ENCODE peak calls at places on chromosomes 4 and X, in seven cellular contexts. C is psoas muscle, X is heart right ventricle, V is mammary epithelial cell, Z is A549, I is right atrium auricular region, L is left ventricle myocardium inferior. O is an unnamed sample.

GRCh38 chr4:2036866-2037265 is 22.3 kb upstream of the NAT8L start:
- DNase-seq in C (no peak), I (no peak), L (no peak), Z (no peak), X (no peak), V (no peak), O (no peak)

GRCh38 chr4:91298156-91298700 is 1005.5 kb upstream of the GRID2 start:
- DNase-seq in I (no peak), L (no peak), X (no peak), Z (no peak), V (no peak), C (no peak), O (no peak)

GRCh38 chr4:153472122-153473037 is 6.2 kb downstream of the TMEM131L start:
- DNase-seq in I (no peak), Z (no peak), C (no peak), V (no peak), X (no peak), L (no peak), O (no peak)

GRCh38 chr4:84597450-84597849 is 14.5 kb downstream of the CDS1 start:
- DNase-seq in Z (no peak), V (peak; percentile 83), L (no peak), C (no peak), X (no peak), I (no peak), O (no peak)

GRCh38 chr4:169975131-169975836 is 50.9 kb downstream of the MFAP3L start:
- DNase-seq in V (no peak), Z (no peak), L (no peak), C (no peak), X (no peak), I (no peak), O (no peak)

GRCh38 chr4:124184767-124185166 is 527.8 kb downstream of the ANKRD50 start:
- DNase-seq in L (no peak), I (no peak), C (no peak), V (no peak), Z (no peak), X (no peak), O (no peak)

GRCh38 chr4:176333076-176333475 is 13.3 kb downstream of the SPCS3 start:
- DNase-seq in X (no peak), L (no peak), V (no peak), C (no peak), Z (no peak), I (no peak), O (no peak)

GRCh38 chr4:176642472-176642871 is 150.2 kb downstream of the VEGFC start:
- DNase-seq in V (no peak), I (no peak), C (no peak), X (no peak), L (no peak), Z (peak; percentile 17), O (no peak)

GRCh38 chrX:65677954-65678469 is 10.6 kb downstream of the MSN start:
- DNase-seq in L (no peak), X (peak; percentile 76), Z (peak; percentile 71), V (peak; percentile 79), I (peak; percentile 71), C (no peak), O (peak; percentile 85)

GRCh38 chr4:105186701-105187158 is 40.1 kb downstream of the TET2 start:
- DNase-seq in I (no peak), V (peak; percentile 58), Z (no peak), C (peak; percentile 38), X (no peak), L (peak; percentile 24), O (no peak)

GRCh38 chrX:85611926-85612325 is 232.5 kb upstream of the POF1B start:
- DNase-seq in I (no peak), L (no peak), Z (peak; percentile 5), X (no peak), C (no peak), V (peak; percentile 1), O (no peak)

GRCh38 chr4:25223770-25224375 is 10.0 kb upstream of the PI4K2B start:
- DNase-seq in C (no peak), Z (peak; percentile 61), I (no peak), V (peak; percentile 40), L (no peak), X (no peak), O (no peak)

GRCh38 chr4:17030543-17030942 is 132.1 kb upstream of the LDB2 start:
- DNase-seq in I (no peak), L (no peak), C (no peak), Z (peak; percentile 25), V (peak; percentile 17), X (no peak), O (no peak)
- H3K27ac ChIP-seq in I (no peak overlapping the region), L (no peak overlapping the region), C (no peak overlapping the region), Z (no peak overlapping the region), V (peak overlapping the region; percentile 74), X (no peak overlapping the region), O (no peak overlapping the region)

GRCh38 chrX:78753571-78753970 is 6.1 kb downstream of the LPAR4 start:
- DNase-seq in X (no peak), I (no peak), Z (no peak), V (no peak), C (no peak), L (no peak), O (no peak)
- H3K4me1 ChIP-seq in X (no peaks in the 10 kb centered on the region), I (no peaks in the 10 kb centered on the region), Z (no peaks in the 10 kb centered on the region), V (no peaks in the 10 kb centered on the region), C (no peaks in the 10 kb centered on the region), L (no peaks in the 10 kb centered on the region), O (no peaks in the 10 kb centered on the region)

DNA sequence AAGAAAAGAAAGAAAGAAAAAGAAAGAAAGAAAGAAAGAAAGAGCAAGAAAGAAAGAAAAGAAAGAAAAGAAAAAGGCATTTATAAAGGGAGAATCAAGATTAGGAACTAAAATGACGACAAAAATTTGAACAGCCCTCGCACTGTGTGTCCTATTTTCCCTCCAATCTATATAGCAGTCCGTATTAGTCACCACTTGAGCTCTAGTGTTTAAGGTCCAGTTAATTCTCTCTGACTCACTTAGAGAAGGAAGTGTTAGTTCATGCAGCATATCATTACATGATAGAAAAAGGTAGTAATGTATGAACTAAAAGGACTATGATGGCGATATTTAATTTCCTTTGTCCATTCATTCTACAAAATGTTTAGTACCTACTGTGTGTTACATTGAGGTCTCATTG is 122.7 kb downstream of the CBLL2 start:
- DNase-seq in C (no peak), I (no peak), Z (no peak), V (peak; percentile 32), L (no peak), X (no peak), O (no peak)
- TF ChIP-seq CTCF in C (no peak), I (no peak), Z (no peak), V (no peak), L (no peak), X (no peak), O (no peak)

GRCh38 chr4:3826247-3827172 is 60.3 kb downstream of the ADRA2C start:
- DNase-seq in X (no peak), C (no peak), I (no peak), Z (no peak), L (no peak), V (no peak), O (no peak)

GRCh38 chr4:3829954-3830773 is 64.0 kb downstream of the ADRA2C start:
- DNase-seq in C (peak; percentile 19), V (no peak), L (no peak), X (no peak), I (no peak), Z (no peak), O (no peak)

GRCh38 chr4:3828546-3828945 is 62.4 kb downstream of the ADRA2C start:
- DNase-seq in V (no peak), Z (no peak), C (peak; percentile 30), L (no peak), X (no peak), I (no peak), O (no peak)

GRCh38 chr4:3829211-3829953 is 63.2 kb downstream of the ADRA2C start:
- DNase-seq in I (no peak), L (no peak), Z (no peak), C (peak; percentile 29), V (no peak), X (no peak), O (no peak)

GRCh38 chr4:3827616-3828492 is 61.7 kb downstream of the ADRA2C start:
- DNase-seq in V (no peak), I (peak; percentile 66), X (peak; percentile 84), Z (peak; percentile 21), C (peak; percentile 82), L (peak; percentile 85), O (peak; percentile 74)
- H3K27ac ChIP-seq in V (no peak overlapping the region), I (no peak overlapping the region), X (peak overlapping the region; percentile 58), Z (no peak overlapping the region), C (no peak overlapping the region), L (peak overlapping the region; percentile 82), O (peak overlapping the region; percentile 43)

DNA sequence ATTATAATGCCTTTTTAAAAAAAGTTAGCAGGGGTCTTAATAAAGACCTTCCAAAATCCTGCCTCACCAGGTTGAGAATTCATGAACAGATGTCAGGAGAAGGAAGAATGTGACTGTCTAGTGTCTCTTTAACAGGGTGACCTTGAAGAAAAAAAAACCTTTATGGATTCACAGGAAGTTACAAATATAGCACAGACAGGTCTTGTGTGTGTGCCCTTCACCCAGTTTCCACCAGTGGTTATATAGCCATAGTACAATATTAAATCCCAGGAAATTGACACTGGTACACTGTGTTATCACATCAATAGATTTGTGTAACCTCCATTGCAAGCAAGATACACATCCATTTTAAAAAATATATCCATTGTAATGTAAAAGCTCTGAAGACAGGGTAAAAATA is 43.7 kb downstream of the HADH start:
- DNase-seq in X (no peak), C (no peak), Z (no peak), L (no peak), V (no peak), I (no peak), O (no peak)
- H3K4me1 ChIP-seq in X (no peaks in the 10 kb centered on the region), C (no peaks in the 10 kb centered on the region), Z (no peaks in the 10 kb centered on the region), L (peaks cover 15% of the 10 kb centered on the region), V (no peaks in the 10 kb centered on the region), I (no peaks in the 10 kb centered on the region), O (no peaks in the 10 kb centered on the region)

DNA sequence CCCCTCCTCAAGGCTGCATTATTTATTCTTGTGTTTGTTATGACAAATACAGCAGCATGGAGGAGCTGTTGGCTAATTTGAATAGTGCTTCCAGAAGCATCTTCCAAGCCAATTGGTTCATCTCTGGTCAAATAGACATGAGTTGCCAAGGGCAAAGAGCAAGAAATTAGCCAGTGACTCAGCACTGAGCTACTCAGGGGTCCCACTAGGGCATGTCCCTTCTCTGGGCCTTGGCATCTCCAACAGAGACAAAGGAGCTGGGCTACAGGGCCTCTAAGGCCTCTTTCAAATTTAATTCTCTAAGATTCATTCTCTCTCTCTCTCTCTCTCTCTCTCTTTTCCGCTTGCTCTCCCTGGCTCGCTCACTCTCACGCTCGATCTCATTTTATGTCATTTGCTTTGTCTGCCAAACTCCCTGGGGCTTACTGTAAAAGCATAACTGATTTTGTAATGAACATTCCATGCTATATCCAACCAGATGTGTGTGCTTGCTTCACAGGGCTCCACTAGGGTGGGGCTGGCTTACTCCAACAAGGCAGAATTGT is 86.7 kb upstream of the MAGEA4 start:
- DNase-seq in V (peak; percentile 59), I (peak; percentile 58), C (no peak), X (no peak), L (no peak), Z (peak; percentile 77), O (no peak)
- TF ChIP-seq CTCF in V (peak; percentile 15), I (no peak), C (no peak), X (peak; percentile 13), L (peak; percentile 33), Z (peak; percentile 41), O (no peak)

GRCh38 chr4:16082424-16083216 is 1.2 kb downstream of the PROM1 start:
- DNase-seq in X (peak; percentile 25), L (no peak), V (peak; percentile 9), C (no peak), Z (no peak), I (no peak), O (no peak)
- H3K27ac ChIP-seq in X (no peak overlapping the region), L (no peak overlapping the region), V (no peak overlapping the region), C (no peak overlapping the region), Z (no peak overlapping the region), I (no peak overlapping the region), O (peak overlapping the region; percentile 21)

O was measured in ascending aorta.